ENCODE peak calls at places on chromosomes 7 and 10, in six cellular contexts. One of them, this sample, is unnamed.

GRCh38 chr7:711093-711966 is 15.2 kb upstream of the DNAAF5 start:
- DNase-seq in frontal cortex: no peak
- DNase-seq in lung: no peak
- DNase-seq in activated gamma-delta T cell treated with Interleukin-2 at 50 U/mL for 16 hours: no peak
- DNase-seq in amniotic stem cell: no peak
- DNase-seq in Caki2: no peak
- DNase-seq in this sample: no peak

GRCh38 chr7:151083071-151083823 is at the start of gene TMUB1:
- DNase-seq in frontal cortex: peak
- DNase-seq in lung: peak
- DNase-seq in activated gamma-delta T cell treated with Interleukin-2 at 50 U/mL for 16 hours: peak
- DNase-seq in amniotic stem cell: no peak
- DNase-seq in Caki2: peak
- DNase-seq in this sample: peak

GRCh38 chr7:100247152-100247757 is 27.5 kb downstream of the PVRIG start:
- DNase-seq in frontal cortex: no peak
- DNase-seq in lung: peak
- DNase-seq in activated gamma-delta T cell treated with Interleukin-2 at 50 U/mL for 16 hours: no peak
- DNase-seq in amniotic stem cell: no peak
- DNase-seq in Caki2: peak
- DNase-seq in this sample: no peak

GRCh38 chr10:17203416-17203815 is 1.9 kb upstream of the TRDMT1 start:
- DNase-seq in frontal cortex: no peak
- DNase-seq in lung: no peak
- DNase-seq in activated gamma-delta T cell treated with Interleukin-2 at 50 U/mL for 16 hours: no peak
- DNase-seq in amniotic stem cell: no peak
- DNase-seq in Caki2: no peak
- DNase-seq in this sample: no peak

GRCh38 chr7:88312061-88312663 is 5.5 kb upstream of the STEAP4 start:
- DNase-seq in frontal cortex: no peak
- DNase-seq in lung: peak
- DNase-seq in activated gamma-delta T cell treated with Interleukin-2 at 50 U/mL for 16 hours: no peak
- DNase-seq in amniotic stem cell: no peak
- DNase-seq in Caki2: no peak
- DNase-seq in this sample: no peak

GRCh38 chr10:34816067-34817002 is 1.2 kb upstream of the PARD3 start:
- DNase-seq in frontal cortex: no peak
- DNase-seq in lung: no peak
- DNase-seq in activated gamma-delta T cell treated with Interleukin-2 at 50 U/mL for 16 hours: no peak
- DNase-seq in amniotic stem cell: no peak
- DNase-seq in Caki2: no peak
- DNase-seq in this sample: no peak

GRCh38 chr7:27453702-27454405 is 208.8 kb downstream of the HIBADH start:
- DNase-seq in frontal cortex: no peak
- DNase-seq in lung: no peak
- DNase-seq in activated gamma-delta T cell treated with Interleukin-2 at 50 U/mL for 16 hours: no peak
- DNase-seq in amniotic stem cell: no peak
- DNase-seq in Caki2: no peak
- DNase-seq in this sample: no peak

GRCh38 chr10:96089116-96089515 is 41.0 kb upstream of the ZNF518A start:
- DNase-seq in frontal cortex: no peak
- DNase-seq in lung: no peak
- DNase-seq in activated gamma-delta T cell treated with Interleukin-2 at 50 U/mL for 16 hours: no peak
- DNase-seq in amniotic stem cell: no peak
- DNase-seq in Caki2: no peak
- DNase-seq in this sample: peak

GRCh38 chr7:104127204-104127603 is 80.6 kb downstream of the ORC5 start:
- DNase-seq in frontal cortex: no peak
- DNase-seq in lung: no peak
- DNase-seq in activated gamma-delta T cell treated with Interleukin-2 at 50 U/mL for 16 hours: no peak
- DNase-seq in amniotic stem cell: no peak
- DNase-seq in Caki2: no peak
- DNase-seq in this sample: no peak

GRCh38 chr7:52501696-52502095 is 533.7 kb upstream of the POM121L12 start:
- DNase-seq in frontal cortex: no peak
- DNase-seq in lung: no peak
- DNase-seq in activated gamma-delta T cell treated with Interleukin-2 at 50 U/mL for 16 hours: no peak
- DNase-seq in amniotic stem cell: no peak
- DNase-seq in Caki2: no peak
- DNase-seq in this sample: no peak

This sample was measured in GM18507.